ENCODE peak calls at places on chromosomes 6 and 20, in six cellular contexts. H is stimulated activated CD4-positive, alpha-beta T cell treated with anti-CD3 and anti-CD28 coated beads, Interleukin-1b, Interleukin-23, amount 100 ng/mL, for 24 hours; T is stimulated activated CD8-positive, alpha-beta memory T cell treated with anti-CD3 and anti-CD28 coated beads, Interleukin-2, amount 100 ng/mL, for 1 hour; A is aorta; U is fibroblast of the aortic adventitia; N is foreskin melanocyte. O is an unnamed sample.
A peak's percentile ranks its signal among the peaks of the same experiment; 100 is the strongest.

GRCh38 chr6:37624121-37624520 is 73.6 kb downstream of the MDGA1 start:
- DNase-seq in H (no peak), T (no peak), A (no peak), N (no peak), U (no peak), O (peak; percentile 11)

GRCh38 chr20:23298155-23298554 is 52.4 kb upstream of the NXT1 start:
- DNase-seq in U (no peak), A (no peak), N (no peak), H (no peak), T (no peak), O (no peak)

GRCh38 chr6:132961122-132961521 is 146.8 kb downstream of the RPS12 start:
- DNase-seq in T (no peak), U (peak; percentile 49), H (no peak), A (no peak), N (no peak), O (peak; percentile 72)

GRCh38 chr6:128208078-128208477 is 307.2 kb upstream of the THEMIS start:
- DNase-seq in T (no peak), U (peak; percentile 56), N (no peak), A (no peak), H (no peak), O (peak; percentile 34)

GRCh38 chr6:11637266-11637665 is 99.7 kb downstream of the TMEM170B start:
- DNase-seq in T (no peak), U (no peak), A (no peak), N (no peak), H (no peak), O (no peak)

GRCh38 chr6:148934534-148934933 is 187.7 kb downstream of the UST start:
- DNase-seq in A (no peak), T (no peak), H (no peak), U (peak; percentile 66), N (no peak), O (no peak)

GRCh38 chr6:133888931-133889556 is at the start of gene TCF21:
- DNase-seq in U (peak; percentile 63), T (no peak), H (no peak), N (no peak), A (no peak), O (no peak)

GRCh38 chr6:43767553-43768505 is 2.2 kb upstream of the VEGFA start:
- DNase-seq in A (peak; percentile 64), T (no peak), H (no peak), N (no peak), U (no peak), O (no peak)

GRCh38 chr6:31465185-31465536 is 32.8 kb upstream of the MICB start:
- DNase-seq in N (no peak), T (no peak), A (no peak), U (no peak), H (no peak), O (no peak)

GRCh38 chr6:29553268-29554057 is 6.1 kb downstream of the UBD start:
- DNase-seq in T (no peak), U (peak; percentile 46), N (no peak), A (peak; percentile 89), H (peak; percentile 6), O (no peak)

GRCh38 chr20:6157345-6157744 is 34.5 kb upstream of the FERMT1 start:
- DNase-seq in N (no peak), T (no peak), U (no peak), H (no peak), A (no peak), O (peak; percentile 4)

GRCh38 chr20:1245578-1245977 is 19.7 kb downstream of the RAD21L1 start:
- DNase-seq in H (no peak), T (no peak), U (no peak), N (no peak), A (no peak), O (no peak)

GRCh38 chr20:13101276-13101675 is 92.5 kb downstream of the SPTLC3 start:
- DNase-seq in N (no peak), H (no peak), A (no peak), U (no peak), T (no peak), O (no peak)

GRCh38 chr6:141552463-141552862 is 580.3 kb upstream of the GJE1 start:
- DNase-seq in U (peak; percentile 68), A (no peak), T (no peak), N (no peak), H (no peak), O (peak; percentile 83)

GRCh38 chr6:12336121-12336971 is 46.2 kb downstream of the EDN1 start:
- DNase-seq in A (no peak), U (no peak), T (no peak), H (no peak), N (no peak), O (no peak)

GRCh38 chr6:136550045-136550329 is 235 bp downstream of the MAP7 start:
- DNase-seq in H (no peak), U (no peak), A (peak; percentile 79), N (no peak), T (no peak), O (no peak)

GRCh38 chr20:53597085-53597482 is 3.4 kb upstream of the ZNF217 start:
- DNase-seq in H (no peak), U (peak; percentile 62), N (no peak), T (no peak), A (no peak), O (no peak)

GRCh38 chr20:3612795-3613560 is 50.2 kb downstream of the GFRA4 start:
- DNase-seq in A (no peak), U (peak; percentile 32), H (no peak), N (peak; percentile 30), T (no peak), O (no peak)

GRCh38 chr6:14984454-14984853 is 261.4 kb upstream of the JARID2 start:
- DNase-seq in T (no peak), U (peak; percentile 64), H (no peak), N (peak; percentile 37), A (no peak), O (no peak)

GRCh38 chr6:13445005-13445743 is 42.2 kb downstream of the GFOD1 start:
- DNase-seq in T (no peak), H (no peak), N (no peak), U (peak; percentile 26), A (no peak), O (no peak)

GRCh38 chr6:37050854-37051137 is 45.3 kb downstream of the FGD2 start:
- DNase-seq in N (no peak), A (no peak), U (no peak), T (no peak), H (no peak), O (no peak)

GRCh38 chr6:108707328-108707976 is 140.8 kb upstream of the ARMC2 start:
- DNase-seq in H (no peak), A (no peak), U (no peak), N (no peak), T (no peak), O (no peak)

GRCh38 chr6:145028144-145028818 is 707.0 kb downstream of the EPM2A start:
- DNase-seq in T (no peak), U (peak; percentile 43), A (no peak), H (no peak), N (peak; percentile 42), O (peak; percentile 38)

GRCh38 chr20:14470231-14470894 is 133.0 kb upstream of the FLRT3 start:
- DNase-seq in A (no peak), U (no peak), H (no peak), T (no peak), N (no peak), O (no peak)

GRCh38 chr6:152086223-152086873 is 278.9 kb downstream of the ESR1 start:
- DNase-seq in N (no peak), T (no peak), H (no peak), U (no peak), A (no peak), O (peak; percentile 9)

GRCh38 chr6:45109551-45109950 is 218.6 kb upstream of the RUNX2 start:
- DNase-seq in H (no peak), A (no peak), U (no peak), T (no peak), N (no peak), O (no peak)

GRCh38 chr6:17995414-17995813 is 8.0 kb upstream of the KIF13A start:
- DNase-seq in T (no peak), U (no peak), N (no peak), A (no peak), H (no peak), O (no peak)

GRCh38 chr6:132872923-132873322 is 58.6 kb downstream of the RPS12 start:
- DNase-seq in U (no peak), A (no peak), T (no peak), N (no peak), H (no peak), O (no peak)

O was measured in RCC 7860.